ENCODE peak calls at places on chromosomes 6 and 20, in five cellular contexts. P, V, W, C and K are unnamed samples.

GRCh38 chr20:17822039-17822438 is 122.3 kb downstream of the BANF2 start:
- DNase-seq in W (peak), P (no peak), C (no peak), V (no peak), K (no peak)

GRCh38 chr6:157769776-157770430 is 53.1 kb upstream of the SNX9 start:
- DNase-seq in V (no peak), W (no peak), P (no peak), C (no peak), K (no peak)

GRCh38 chr6:159654483-159655098 is 38.5 kb downstream of the SOD2 start:
- DNase-seq in C (no peak), W (peak), V (no peak), P (no peak), K (no peak)

GRCh38 chr20:47600967-47601547 is 99.4 kb downstream of the NCOA3 start:
- DNase-seq in C (no peak), V (no peak), P (no peak), W (no peak), K (no peak)

GRCh38 chr6:117167520-117168271 is 97.7 kb upstream of the VGLL2 start:
- DNase-seq in P (no peak), C (no peak), W (peak), V (no peak), K (no peak)

GRCh38 chr6:145732788-145733187 is 2.5 kb downstream of the EPM2A start:
- DNase-seq in W (no peak), C (no peak), P (no peak), V (no peak), K (no peak)

GRCh38 chr6:15663057-15663638 is 320 bp upstream of the DTNBP1 start:
- DNase-seq in C (no peak), V (no peak), P (no peak), W (peak), K (no peak)

GRCh38 chr20:37741055-37741454 is 47.2 kb downstream of the CTNNBL1 start:
- DNase-seq in V (no peak), P (no peak), C (no peak), W (peak), K (no peak)

GRCh38 chr20:62792182-62792939 is 3.9 kb upstream of the MRGBP start:
- DNase-seq in V (no peak), W (peak), P (no peak), C (no peak), K (no peak)

GRCh38 chr6:150891886-150892485 is 26.5 kb downstream of the MTHFD1L start:
- DNase-seq in V (peak), P (peak), C (no peak), W (peak), K (peak)

GRCh38 chr6:81690073-81690472 is 62.4 kb downstream of the TENT5A start:
- DNase-seq in V (no peak), C (no peak), W (no peak), P (no peak), K (no peak)

GRCh38 chr6:22173311-22173710 is 123.5 kb downstream of the PRL start:
- DNase-seq in C (no peak), W (no peak), P (no peak), V (no peak), K (no peak)

GRCh38 chr6:34546551-34547321 is 9.4 kb downstream of the SPDEF start:
- DNase-seq in V (no peak), C (no peak), W (no peak), P (no peak), K (no peak)

GRCh38 chr20:5095454-5095853 is 24.3 kb downstream of the PCNA start:
- DNase-seq in W (no peak), C (peak), P (no peak), V (no peak), K (no peak)

GRCh38 chr6:235763-236360 is 56.4 kb upstream of the DUSP22 start:
- DNase-seq in W (peak), P (no peak), V (no peak), C (no peak), K (no peak)

GRCh38 chr6:168611691-168612090 is 170.7 kb downstream of the SMOC2 start:
- DNase-seq in P (no peak), V (no peak), W (no peak), C (no peak), K (no peak)

GRCh38 chr6:44529506-44529905 is 142.0 kb downstream of the CDC5L start:
- DNase-seq in V (no peak), W (no peak), P (no peak), C (peak), K (no peak)

GRCh38 chr20:17706632-17707031 is 6.9 kb downstream of the BANF2 start:
- DNase-seq in W (no peak), C (no peak), P (no peak), V (no peak), K (no peak)

GRCh38 chr6:82906489-82906888 is 159.2 kb downstream of the UBE3D start:
- DNase-seq in V (no peak), W (peak), P (no peak), C (no peak), K (no peak)

GRCh38 chr6:166078294-166078693 is 89.4 kb downstream of the TBXT start:
- DNase-seq in W (peak), C (no peak), P (no peak), V (no peak), K (no peak)

GRCh38 chr6:18432180-18432579 is 45.0 kb downstream of the RNF144B start:
- DNase-seq in C (no peak), P (no peak), W (peak), V (no peak), K (no peak)

GRCh38 chr20:58374906-58375760 is 13.9 kb upstream of the VAPB start:
- DNase-seq in W (peak), P (peak), C (no peak), V (no peak), K (peak)

GRCh38 chr6:42598300-42598699 is 34.5 kb downstream of the UBR2 start:
- DNase-seq in V (no peak), C (no peak), P (no peak), W (no peak), K (no peak)

GRCh38 chr6:16544006-16544405 is 217.3 kb downstream of the ATXN1 start:
- DNase-seq in V (no peak), W (peak), C (peak), P (no peak), K (no peak)

GRCh38 chr20:37943501-37944455 is 40.9 kb downstream of the VSTM2L start:
- DNase-seq in P (no peak), W (no peak), C (no peak), V (no peak), K (no peak)

GRCh38 chr6:73732845-73733675 is 37.1 kb downstream of the CD109 start:
- DNase-seq in W (peak), P (no peak), V (peak), C (peak), K (peak)

GRCh38 chr6:20812776-20813175 is 278.5 kb downstream of the CDKAL1 start:
- DNase-seq in P (no peak), V (no peak), C (no peak), W (no peak), K (no peak)
- H3K4me3 ChIP-seq in P (no peak), V (no peak), C (no peak), W (no peak), K (no peak)

GRCh38 chr6:87794922-87795885 is 93.2 kb upstream of the AKIRIN2 start:
- DNase-seq in W (no peak), P (no peak), C (no peak), V (no peak), K (no peak)
- H3K27ac ChIP-seq in W (no peak), P (no peak), C (no peak), V (no peak), K (no peak)

DNA sequence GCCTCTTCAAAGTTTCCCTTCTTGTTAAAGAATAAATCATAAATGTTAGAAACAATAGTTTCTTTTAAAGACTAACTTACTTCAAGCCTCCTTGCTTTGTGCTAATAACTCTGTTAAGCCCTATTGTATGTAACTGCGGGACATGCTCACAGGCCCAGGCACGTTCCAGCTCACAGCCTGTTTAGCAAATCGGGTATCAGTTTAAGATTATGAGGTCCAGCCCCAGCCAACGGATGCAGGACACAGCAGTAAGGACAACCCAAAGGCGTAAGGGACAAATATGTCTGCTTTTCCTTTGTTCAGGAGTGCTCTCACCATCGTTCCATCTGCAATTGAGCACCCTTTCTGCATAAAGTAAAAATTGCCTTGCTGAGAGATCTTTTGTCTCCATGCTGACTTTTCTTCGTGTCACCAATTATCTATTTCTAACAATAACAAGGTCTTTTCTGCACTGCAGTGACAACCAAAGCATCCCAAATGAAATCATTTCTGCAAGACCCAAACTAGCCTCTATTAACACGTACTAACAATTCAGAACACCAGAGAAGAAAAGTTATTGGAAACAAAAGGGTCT is 1.4 kb downstream of the C6orf52 start:
- DNase-seq in V (no peak), C (no peak), W (no peak), P (no peak), K (no peak)
- H3K4me3 ChIP-seq in V (peak), C (peak), W (peak), P (peak), K (peak)

DNA sequence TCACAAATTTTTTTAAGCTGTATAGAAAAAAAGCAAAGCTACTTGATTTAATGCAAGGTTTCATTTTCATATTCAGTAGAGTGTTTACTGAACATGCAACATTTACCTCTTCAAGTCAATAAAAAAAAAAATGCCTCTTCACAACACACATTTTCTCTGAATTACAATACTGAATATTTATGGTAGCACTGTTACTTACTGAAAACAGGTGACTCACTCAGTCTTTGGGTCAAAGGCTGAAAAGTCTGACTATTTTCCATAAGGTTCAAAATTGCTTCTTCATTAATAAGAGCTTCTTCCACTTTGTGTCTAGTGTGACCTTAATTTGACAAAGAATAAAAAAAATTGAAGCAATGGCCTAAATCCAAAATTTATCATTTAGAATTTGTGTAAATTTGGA is 101.9 kb downstream of the REV3L start:
- DNase-seq in W (peak), V (no peak), P (no peak), C (no peak), K (no peak)
- H3K27ac ChIP-seq in W (no peak), V (no peak), P (no peak), C (no peak), K (no peak)

DNA sequence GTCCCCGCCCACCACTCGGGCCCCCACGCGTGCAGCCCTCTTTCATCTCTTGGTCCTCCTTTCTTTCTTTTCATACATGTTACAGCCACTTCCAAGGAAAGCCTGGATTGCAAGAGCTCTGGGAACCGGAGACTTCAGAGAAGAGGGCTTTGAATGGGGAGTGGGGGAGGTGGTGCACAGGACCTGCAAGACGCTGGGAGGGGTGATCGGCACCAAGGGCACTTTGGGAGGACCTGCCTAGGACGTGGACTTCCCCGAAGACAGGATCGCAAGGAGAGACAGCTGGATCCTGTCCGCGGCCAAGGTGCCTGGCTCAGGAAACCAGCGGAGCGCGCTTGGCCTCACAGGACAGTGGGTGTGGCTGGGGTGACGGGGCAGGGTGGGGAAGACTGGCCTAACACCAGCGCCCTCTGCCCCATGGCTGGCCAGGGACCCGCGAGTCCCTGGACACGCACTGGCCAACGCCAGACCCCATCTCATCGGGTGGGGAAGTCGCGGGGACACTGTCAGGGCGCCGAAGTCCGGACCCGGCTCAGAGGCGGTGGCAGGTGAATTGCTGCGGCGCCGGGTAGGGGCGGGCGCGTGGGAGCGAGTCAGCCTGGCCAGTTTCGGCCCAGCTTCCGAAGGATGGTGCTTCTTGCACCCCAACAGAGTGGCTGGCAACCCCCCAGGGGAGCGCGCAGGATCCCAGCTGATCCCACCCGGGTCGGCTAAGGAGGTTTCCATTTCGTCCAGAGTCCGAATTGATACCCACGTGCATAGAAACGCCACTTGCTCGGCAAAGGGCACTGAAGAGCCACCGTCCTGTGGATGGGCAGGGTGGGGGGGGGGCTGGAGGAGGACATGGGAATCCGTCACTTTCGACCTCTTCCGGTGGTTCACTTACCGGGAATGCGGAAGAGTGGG is 714 bp upstream of the THBD start:
- DNase-seq in C (peak), W (no peak), P (no peak), V (no peak), K (no peak)
- H3K4me3 ChIP-seq in C (peak), W (peak), P (peak), V (no peak), K (peak)

GRCh38 chr20:31515775-31516107 is 1.5 kb downstream of the HM13 start:
- DNase-seq in W (no peak), C (no peak), V (no peak), P (no peak), K (no peak)

GRCh38 chr20:31515072-31515774 is 981 bp downstream of the HM13 start:
- DNase-seq in C (no peak), W (no peak), P (no peak), V (no peak), K (no peak)

GRCh38 chr20:31517373-31517772 is 3.1 kb downstream of the HM13 start:
- DNase-seq in C (no peak), V (no peak), W (peak), P (no peak), K (no peak)

GRCh38 chr20:31516651-31517050 is 2.4 kb downstream of the HM13 start:
- DNase-seq in V (no peak), P (no peak), C (no peak), W (no peak), K (no peak)

GRCh38 chr20:31516166-31516565 is 1.9 kb downstream of the HM13 start:
- DNase-seq in W (no peak), C (no peak), P (no peak), V (no peak), K (no peak)
- H3K27ac ChIP-seq in W (no peak), C (no peak), P (no peak), V (no peak), K (no peak)

DNA sequence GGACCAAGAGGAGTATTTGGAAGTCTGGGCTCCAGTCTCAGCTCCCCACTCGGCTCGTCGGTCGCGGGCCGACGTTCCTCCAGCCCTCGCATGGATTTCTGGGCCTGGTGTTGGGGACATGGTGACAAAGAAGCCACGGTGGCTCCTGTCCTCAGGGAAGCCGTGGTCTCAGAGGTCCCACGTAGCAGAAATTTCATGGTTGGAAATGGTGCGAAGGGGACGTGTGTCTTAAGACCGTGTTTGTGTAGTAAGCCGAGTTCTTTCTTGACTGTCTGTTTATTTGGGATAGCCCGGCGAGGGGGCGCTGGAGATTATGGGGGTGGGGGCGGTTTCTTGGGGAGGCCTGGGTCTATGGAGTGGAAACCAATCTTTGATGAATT is 23.4 kb upstream of the MAP3K7 start:
- DNase-seq in C (no peak), W (no peak), V (no peak), P (no peak), K (no peak)
- H3K4me3 ChIP-seq in C (peak), W (peak), V (peak), P (peak), K (peak)

GRCh38 chr6:5645903-5646302 is 360.8 kb downstream of the NRN1 start:
- DNase-seq in W (no peak), P (no peak), C (no peak), V (no peak), K (no peak)
- H3K27ac ChIP-seq in W (no peak), P (no peak), C (no peak), V (no peak), K (no peak)

GRCh38 chr20:9514072-9514460 is 324 bp upstream of the LAMP5 start:
- DNase-seq in P (no peak), W (no peak), C (no peak), V (no peak), K (no peak)

GRCh38 chr20:9515761-9516657 is 1.6 kb downstream of the LAMP5 start:
- DNase-seq in P (no peak), V (no peak), C (no peak), W (no peak), K (no peak)

GRCh38 chr20:9514461-9515210 is at the start of gene LAMP5:
- DNase-seq in V (no peak), C (no peak), P (no peak), W (peak), K (no peak)

GRCh38 chr20:9516658-9516987 is 2.2 kb downstream of the LAMP5 start:
- DNase-seq in P (no peak), C (no peak), V (no peak), W (no peak), K (no peak)

GRCh38 chr20:9515211-9515580 is 806 bp downstream of the LAMP5 start:
- DNase-seq in P (no peak), V (no peak), C (no peak), W (no peak), K (no peak)
- H3K4me3 ChIP-seq in P (peak), V (no peak), C (peak), W (no peak), K (no peak)

DNA sequence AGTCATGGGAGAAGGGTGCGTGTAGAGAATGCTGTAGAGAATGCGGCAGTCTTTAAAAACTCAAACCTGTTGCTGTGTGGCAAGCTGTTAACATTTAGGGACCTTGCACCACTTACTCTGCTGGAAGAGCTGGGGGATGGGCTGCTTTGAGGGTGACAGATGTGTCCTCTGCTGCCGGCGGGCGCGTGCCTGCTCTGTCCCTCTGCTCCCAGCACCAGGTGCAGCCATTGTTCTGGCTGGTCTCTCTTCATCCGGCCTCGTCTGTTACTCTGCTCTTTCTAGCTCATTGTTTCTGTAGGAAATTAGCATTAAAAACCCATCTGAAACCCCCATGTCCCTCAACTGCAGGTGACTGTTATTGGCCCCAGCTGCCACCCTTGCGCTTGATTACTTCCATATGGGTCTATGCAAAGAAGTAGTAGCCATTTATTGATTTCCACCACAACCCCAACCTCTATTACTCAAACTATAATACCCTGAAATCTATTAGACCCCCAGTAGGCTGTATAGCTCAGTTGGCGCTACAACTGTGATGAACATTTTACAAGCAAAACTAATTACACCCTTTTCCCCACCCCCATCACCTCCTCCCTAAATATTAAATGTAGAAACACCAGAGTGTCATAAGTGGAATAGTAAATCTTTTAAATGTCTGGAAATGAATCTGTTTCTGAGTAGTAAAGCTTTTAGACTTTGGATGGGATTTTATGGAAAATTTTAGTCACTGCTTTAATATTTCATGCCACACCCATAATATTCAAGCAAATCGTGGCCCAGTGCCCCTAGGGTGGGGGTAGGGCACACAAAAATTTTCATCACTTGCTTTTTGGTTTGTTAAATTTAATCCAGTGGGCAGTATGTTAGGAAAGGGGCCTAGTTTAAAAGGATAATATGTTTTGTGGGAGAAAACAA is 78.7 kb downstream of the CBFA2T2 start:
- DNase-seq in P (peak), C (no peak), W (no peak), V (no peak), K (peak)
- H3K27ac ChIP-seq in P (no peak), C (peak), W (no peak), V (no peak), K (no peak)